ENCODE peak calls at places on chromosomes 1 and 21, in seven cellular contexts. O is GM23248; U is adrenal gland; D is CD8-positive, alpha-beta T cell; A is IMR-90; B is SK-N-SH; X is mammary epithelial cell. J is an unnamed sample.

GRCh38 chr1:168390261-168390660 is 109.6 kb downstream of the TBX19 start:
- DNase-seq in O (no peak), U (no peak), D (no peak), A (no peak), B (no peak), X (peak; percentile 73), J (no peak)

GRCh38 chr1:233441981-233442380 is 114.5 kb downstream of the MAP3K21 start:
- DNase-seq in O (no peak), U (no peak), D (no peak), A (no peak), B (no peak), X (no peak), J (no peak)

GRCh38 chr1:54886724-54887664 is at the start of gene DHCR24:
- DNase-seq in O (peak; percentile 92), U (peak; percentile 92), D (peak; percentile 61), A (peak; percentile 76), B (peak; percentile 99), X (peak; percentile 88), J (peak; percentile 92)

GRCh38 chr1:156744344-156744743 is 3.5 kb upstream of the MRPL24 start:
- DNase-seq in O (no peak), U (no peak), D (no peak), A (no peak), B (no peak), X (no peak), J (no peak)

GRCh38 chr1:151839457-151840409 is at the start of gene C2CD4D:
- DNase-seq in O (no peak), U (peak; percentile 65), D (peak; percentile 69), A (no peak), B (no peak), X (peak; percentile 94), J (no peak)

GRCh38 chr1:10679521-10680220 is 116.8 kb downstream of the CASZ1 start:
- DNase-seq in O (peak; percentile 57), U (peak; percentile 87), D (no peak), A (peak; percentile 62), B (peak; percentile 91), X (peak; percentile 67), J (peak; percentile 70)

GRCh38 chr1:39406533-39407478 is 84.6 kb upstream of the BMP8A start:
- DNase-seq in O (peak; percentile 82), U (no peak), D (no peak), A (peak; percentile 70), B (no peak), X (no peak), J (peak; percentile 54)

GRCh38 chr21:45534591-45535331 is 7.5 kb downstream of the SLC19A1 start:
- DNase-seq in O (no peak), U (peak; percentile 92), D (peak; percentile 15), A (no peak), B (peak; percentile 82), X (no peak), J (no peak)

GRCh38 chr1:210123383-210123782 is 109.2 kb upstream of the SERTAD4 start:
- DNase-seq in O (no peak), U (no peak), D (no peak), A (no peak), B (peak; percentile 40), X (no peak), J (no peak)

GRCh38 chr1:179264506-179264905 is 29.1 kb upstream of the SOAT1 start:
- DNase-seq in O (no peak), U (no peak), D (no peak), A (no peak), B (no peak), X (no peak), J (no peak)

GRCh38 chr1:156858959-156859522 is at the start of gene INSRR:
- DNase-seq in O (peak; percentile 32), U (no peak), D (no peak), A (no peak), B (peak; percentile 73), X (no peak), J (no peak)

GRCh38 chr1:41498391-41498790 is 13.9 kb upstream of the EDN2 start:
- DNase-seq in O (peak; percentile 38), U (no peak), D (no peak), A (no peak), B (no peak), X (peak; percentile 61), J (no peak)

GRCh38 chr21:33948096-33948950 is 32.7 kb upstream of the ATP5PO start:
- DNase-seq in O (peak; percentile 79), U (peak; percentile 90), D (peak; percentile 95), A (peak; percentile 30), B (peak; percentile 54), X (no peak), J (peak; percentile 70)

GRCh38 chr21:17461014-17461413 is 51.8 kb upstream of the CXADR start:
- DNase-seq in O (peak; percentile 91), U (peak; percentile 79), D (no peak), A (peak; percentile 92), B (no peak), X (peak; percentile 70), J (peak; percentile 80)

GRCh38 chr1:218739426-218739825 is 394.3 kb downstream of the TGFB2 start:
- DNase-seq in O (no peak), U (peak; percentile 55), D (no peak), A (peak; percentile 58), B (no peak), X (no peak), J (no peak)

GRCh38 chr1:62434612-62434994 is 2.2 kb upstream of the USP1 start:
- DNase-seq in O (no peak), U (peak; percentile 55), D (no peak), A (no peak), B (no peak), X (no peak), J (no peak)

GRCh38 chr1:51417496-51418383 is 87.4 kb upstream of the TTC39A start:
- DNase-seq in O (no peak), U (no peak), D (no peak), A (peak; percentile 58), B (no peak), X (no peak), J (no peak)

GRCh38 chr1:95067069-95067468 is 5.7 kb downstream of the ALG14 start:
- DNase-seq in O (no peak), U (peak; percentile 69), D (no peak), A (no peak), B (no peak), X (no peak), J (no peak)

GRCh38 chr1:19582318-19582717 is 61.8 kb upstream of the NBL1 start:
- DNase-seq in O (peak; percentile 30), U (peak; percentile 76), D (peak; percentile 66), A (no peak), B (peak; percentile 29), X (peak; percentile 42), J (no peak)

GRCh38 chr1:236204043-236204442 is 61.7 kb downstream of the GPR137B start:
- DNase-seq in O (peak; percentile 64), U (no peak), D (no peak), A (peak; percentile 65), B (no peak), X (peak; percentile 5), J (no peak)

GRCh38 chr1:227049253-227049652 is 109.2 kb downstream of the COQ8A start:
- DNase-seq in O (no peak), U (no peak), D (no peak), A (no peak), B (no peak), X (no peak), J (no peak)

DNA sequence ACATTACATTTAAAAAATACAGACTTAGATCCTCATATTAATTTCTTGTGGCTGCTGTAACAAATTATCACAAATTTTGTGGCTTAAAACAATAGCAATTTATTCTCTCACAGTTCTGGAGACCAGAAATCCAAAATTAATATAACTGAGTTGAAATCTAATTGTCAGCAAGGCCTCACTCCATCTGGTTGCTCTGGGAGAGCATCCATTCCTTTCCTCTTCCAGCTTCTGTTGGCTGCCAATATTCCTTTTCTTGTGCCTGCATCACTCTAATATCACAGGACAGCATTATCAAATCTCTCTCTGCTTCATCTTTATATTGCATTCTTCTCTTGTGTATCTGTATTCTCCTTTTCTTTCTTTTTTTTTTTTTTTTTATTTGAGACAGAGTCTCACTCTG is 9.3 kb downstream of the SLC35A3 start:
- DNase-seq in O (no peak), U (no peak), D (no peak), A (no peak), B (no peak), X (no peak), J (no peak)
- H3K36me3 ChIP-seq in O (peaks cover 18% of the 10 kb centered on the region), U (peaks cover 2% of the 10 kb centered on the region), D (peaks cover 11% of the 10 kb centered on the region), A (no peaks in the 10 kb centered on the region), B (peaks cover 19% of the 10 kb centered on the region), X (peaks cover 5% of the 10 kb centered on the region), J (peaks cover 7% of the 10 kb centered on the region)

GRCh38 chr1:150332651-150333290 is 11.4 kb downstream of the PRPF3 start:
- DNase-seq in O (no peak), U (no peak), D (no peak), A (no peak), B (no peak), X (no peak), J (no peak)
- H3K36me3 ChIP-seq in O (peaks cover 55% of the 10 kb centered on the region), U (peaks cover 100% of the 10 kb centered on the region), D (peaks cover 54% of the 10 kb centered on the region), A (peaks cover 54% of the 10 kb centered on the region), B (peaks cover 87% of the 10 kb centered on the region), X (peaks cover 36% of the 10 kb centered on the region), J (peaks cover 94% of the 10 kb centered on the region)

GRCh38 chr1:3504823-3505155 is 50.3 kb downstream of the ARHGEF16 start:
- DNase-seq in O (peak; percentile 35), U (no peak), D (no peak), A (no peak), B (no peak), X (no peak), J (peak; percentile 86)

GRCh38 chr1:3504151-3504822 is 49.8 kb downstream of the ARHGEF16 start:
- DNase-seq in O (peak; percentile 99), U (no peak), D (no peak), A (peak; percentile 89), B (no peak), X (peak; percentile 51), J (peak; percentile 99)

GRCh38 chr1:3503525-3503886 is 49.0 kb downstream of the ARHGEF16 start:
- DNase-seq in O (no peak), U (no peak), D (no peak), A (no peak), B (peak; percentile 73), X (no peak), J (no peak)

GRCh38 chr1:3506041-3506440 is 51.6 kb downstream of the ARHGEF16 start:
- DNase-seq in O (no peak), U (no peak), D (no peak), A (no peak), B (no peak), X (no peak), J (no peak)

GRCh38 chr1:3505161-3505560 is 50.7 kb downstream of the ARHGEF16 start:
- DNase-seq in O (no peak), U (no peak), D (no peak), A (no peak), B (no peak), X (no peak), J (no peak)
- H3K36me3 ChIP-seq in O (no peaks in the 10 kb centered on the region), U (no peaks in the 10 kb centered on the region), D (no peaks in the 10 kb centered on the region), A (no peaks in the 10 kb centered on the region), B (no peaks in the 10 kb centered on the region), X (no peaks in the 10 kb centered on the region), J (peaks cover 80% of the 10 kb centered on the region)

DNA sequence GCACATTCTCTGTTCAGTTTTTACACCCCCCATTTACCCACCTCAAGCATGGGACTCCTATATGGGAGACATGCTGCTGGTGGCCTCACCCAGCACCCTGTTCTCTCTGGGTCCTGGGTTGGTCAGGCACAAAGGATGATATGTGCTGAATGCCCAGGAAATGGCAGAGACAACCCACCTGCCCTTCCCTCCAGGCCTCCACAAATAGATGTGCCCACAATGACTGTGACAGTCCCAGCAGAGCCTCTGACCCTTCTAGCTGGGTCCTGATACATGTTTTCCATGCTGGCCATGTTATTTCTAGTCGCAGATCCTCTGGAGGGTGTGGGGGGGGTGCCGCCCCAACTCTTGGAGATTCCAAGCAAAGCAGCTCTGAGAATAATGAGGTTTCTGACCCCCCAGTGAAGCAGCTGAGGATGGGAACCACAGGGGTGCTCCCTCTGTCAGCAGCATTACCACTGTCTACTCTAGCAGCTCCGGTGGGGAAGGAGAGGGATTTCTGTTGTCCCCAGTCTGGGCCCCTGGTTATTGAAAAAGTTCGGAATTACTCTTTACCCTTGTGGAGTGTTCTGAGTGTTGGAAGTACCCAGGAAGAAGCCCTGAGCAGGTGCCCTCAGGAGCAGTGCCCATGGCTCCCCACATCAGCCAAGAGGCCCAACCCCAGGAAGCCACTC is 1.2 kb upstream of the CCDC28B start:
- DNase-seq in O (no peak), U (no peak), D (no peak), A (no peak), B (no peak), X (no peak), J (no peak)
- H3K36me3 ChIP-seq in O (peaks cover 26% of the 10 kb centered on the region), U (peaks cover 42% of the 10 kb centered on the region), D (peaks cover 10% of the 10 kb centered on the region), A (peaks cover 41% of the 10 kb centered on the region), B (peaks cover 21% of the 10 kb centered on the region), X (peaks cover 17% of the 10 kb centered on the region), J (peaks cover 35% of the 10 kb centered on the region)